ENCODE peak calls at places on chromosomes 6 and 20, in four cellular contexts. V is SK-N-SH, M is neural progenitor cell, D is PC-3. U is an unnamed sample.
A peak's percentile ranks its signal among the peaks of the same experiment; 100 is the strongest.

GRCh38 chr6:42503894-42504293 is 52.2 kb upstream of the TRERF1 start:
- DNase-seq in V (no peak), M (no peak), D (no peak), U (no peak)

GRCh38 chr6:28258877-28259777 is at the start of gene NKAPL:
- DNase-seq in V (no peak), M (no peak), D (no peak), U (peak; percentile 19)

GRCh38 chr6:4358414-4359107 is 223.2 kb upstream of the ECI2 start:
- DNase-seq in V (peak; percentile 25), M (peak; percentile 24), D (peak; percentile 100), U (no peak)

GRCh38 chr20:51562334-51563140 is 20.0 kb upstream of the NFATC2 start:
- DNase-seq in V (peak; percentile 82), M (peak; percentile 83), D (peak; percentile 93), U (no peak)

GRCh38 chr20:23666189-23666588 is 22.6 kb downstream of the CST4 start:
- DNase-seq in V (no peak), M (no peak), D (peak; percentile 25), U (no peak)

GRCh38 chr6:41964201-41964887 is 22.7 kb upstream of the CCND3 start:
- DNase-seq in V (no peak), M (no peak), D (no peak), U (no peak)

GRCh38 chr6:10901751-10902150 is 14.9 kb downstream of the SYCP2L start:
- DNase-seq in V (no peak), M (no peak), D (no peak), U (peak; percentile 84)

GRCh38 chr6:156427345-156427744 is 349.8 kb upstream of the ARID1B start:
- DNase-seq in V (no peak), M (no peak), D (peak; percentile 90), U (no peak)

GRCh38 chr6:44245912-44246662 is 814 bp upstream of the HSP90AB1 start:
- DNase-seq in V (peak; percentile 93), M (peak; percentile 95), D (peak; percentile 78), U (peak; percentile 86)

GRCh38 chr20:52948491-52948890 is 23.7 kb upstream of the TSHZ2 start:
- DNase-seq in V (no peak), M (no peak), D (no peak), U (no peak)

DNA sequence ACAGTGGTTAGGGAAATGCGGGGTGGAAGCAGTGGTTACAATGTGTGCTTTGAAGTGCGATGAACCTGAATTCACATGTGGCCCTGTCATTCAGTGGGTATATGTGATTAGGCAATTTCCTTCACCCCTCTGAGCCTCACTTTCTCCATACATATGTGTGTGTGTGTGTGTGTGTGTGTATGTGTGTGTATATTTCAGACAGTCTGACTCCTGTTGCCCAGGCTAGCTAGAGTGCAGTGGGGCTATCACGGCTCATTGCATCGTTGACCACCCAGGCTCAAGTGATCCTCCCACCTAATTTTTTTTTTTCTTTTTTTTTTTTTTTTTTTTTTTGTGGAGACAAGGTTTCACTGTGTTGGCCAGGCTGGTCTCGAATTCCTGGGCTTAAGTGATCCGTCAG is 6.3 kb downstream of the PPP1R14C start:
- DNase-seq in V (no peak), M (peak; percentile 27), D (no peak), U (no peak)
- H3K9ac ChIP-seq in V (no peak overlapping the region), M (no peak overlapping the region), D (no peak overlapping the region), U (no peak overlapping the region)

DNA sequence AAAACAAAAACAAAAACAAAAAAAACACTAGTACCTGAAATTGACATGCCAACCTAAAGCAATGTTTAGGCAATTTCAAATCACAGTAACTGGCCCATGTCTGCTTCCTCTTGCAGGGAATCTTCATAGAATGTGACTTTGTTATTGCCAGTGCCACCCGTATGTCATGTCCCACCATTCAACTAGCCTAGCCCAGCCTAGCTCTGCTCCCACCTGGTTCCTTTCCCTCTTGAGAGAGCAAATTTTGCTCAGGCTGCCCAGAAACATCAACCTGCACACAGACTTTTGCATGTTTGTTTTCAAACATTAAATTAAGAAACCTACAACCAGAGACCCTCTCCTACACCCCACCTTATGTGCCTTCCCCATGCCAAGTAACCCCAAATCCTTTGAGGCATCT is 124.8 kb upstream of the SLC2A12 start:
- DNase-seq in V (no peak), M (no peak), D (no peak), U (no peak)
- H3F3A ChIP-seq in V (peaks cover 7% of the 10 kb centered on the region), M (peaks cover 37% of the 10 kb centered on the region), D (no peaks in the 10 kb centered on the region), U (peaks cover 15% of the 10 kb centered on the region)

DNA sequence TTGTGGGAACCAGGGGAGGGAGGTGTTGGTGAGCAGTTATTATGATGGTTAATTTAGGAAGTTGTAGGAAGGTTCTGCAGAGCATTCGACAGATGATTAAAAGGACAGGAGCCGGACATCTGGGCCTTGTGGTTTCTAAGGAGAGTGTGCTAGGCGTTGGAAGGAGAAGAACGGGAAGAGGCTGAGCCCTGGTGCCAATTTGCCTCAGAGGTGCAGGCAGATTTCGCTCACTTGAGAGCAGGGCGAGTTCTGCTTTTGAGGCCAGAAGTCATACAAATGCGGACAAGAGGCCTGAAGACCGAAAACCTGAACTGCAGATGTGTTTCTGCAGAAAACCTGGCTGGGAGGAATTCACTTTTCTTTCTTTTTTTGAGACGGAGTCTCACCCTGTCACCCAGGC is 30.5 kb upstream of the RPS6KA2 start:
- DNase-seq in V (no peak), M (no peak), D (no peak), U (no peak)
- H2AFZ ChIP-seq in V (no peak overlapping the region), M (no peak overlapping the region), D (no peak overlapping the region), U (no peak overlapping the region)

DNA sequence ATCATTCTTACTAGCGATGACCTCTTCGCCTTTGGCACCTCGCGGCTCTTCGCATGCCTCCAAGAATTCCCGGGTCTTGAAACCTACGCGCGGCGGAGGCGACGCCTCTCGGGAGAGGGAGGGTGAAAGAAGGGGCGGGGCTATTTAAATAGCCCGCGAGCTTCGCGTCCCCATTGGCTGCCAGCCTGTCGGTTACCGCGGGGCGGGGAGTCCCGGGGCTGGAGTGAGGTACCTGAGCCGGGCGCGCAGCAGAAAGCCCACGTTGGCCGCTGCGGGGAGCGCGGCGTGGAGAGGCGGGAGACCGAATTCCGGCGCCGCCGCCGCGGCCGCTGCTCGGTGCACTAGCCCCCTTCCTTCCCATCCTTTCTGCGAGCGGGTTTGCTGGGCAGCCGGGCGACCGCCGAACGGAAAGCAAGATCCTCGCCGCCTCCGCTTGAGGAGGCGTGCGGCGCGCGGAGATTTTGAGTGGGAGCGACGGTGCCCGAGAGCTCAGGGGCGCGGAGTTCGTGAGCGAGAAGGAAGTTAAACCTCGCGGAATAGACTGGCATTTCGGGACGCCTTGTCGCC is at the start of gene BMP6:
- DNase-seq in V (peak; percentile 90), M (peak; percentile 98), D (peak; percentile 91), U (peak; percentile 90)
- H3K9ac ChIP-seq in V (no peak within 1 kb of the TSS), M (no peak within 1 kb of the TSS), D (no peak within 1 kb of the TSS), U (peak within 1 kb of the TSS; percentile 61)

DNA sequence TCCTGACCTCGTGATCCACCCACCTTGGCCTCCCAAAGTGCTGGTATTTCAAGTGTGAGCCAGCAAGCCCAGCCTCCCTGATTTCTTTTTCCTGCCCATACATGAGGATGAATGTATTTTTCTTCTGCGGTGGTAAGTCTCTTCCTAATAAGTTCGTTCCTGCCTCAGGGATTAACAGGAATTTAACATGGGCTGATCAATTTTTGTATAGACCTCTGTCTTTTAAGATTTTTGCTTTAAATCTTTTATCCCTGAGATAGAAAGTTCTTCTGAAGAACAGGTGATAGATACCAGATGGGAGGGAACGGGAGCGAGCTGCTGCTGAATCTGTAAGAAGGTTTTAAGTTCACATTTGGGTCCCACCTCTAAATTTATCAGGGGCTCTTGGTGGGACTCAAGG is 7.0 kb upstream of the ZNFX1 start:
- DNase-seq in V (no peak), M (no peak), D (no peak), U (no peak)
- H3F3A ChIP-seq in V (peaks cover 100% of the 10 kb centered on the region), M (peaks cover 100% of the 10 kb centered on the region), D (peaks cover 84% of the 10 kb centered on the region), U (peaks cover 22% of the 10 kb centered on the region)

GRCh38 chr6:140731741-140732140 is 1357.3 kb upstream of the CITED2 start:
- DNase-seq in V (no peak), M (no peak), D (no peak), U (no peak)

GRCh38 chr6:140736227-140736626 is 1361.8 kb upstream of the CITED2 start:
- DNase-seq in V (no peak), M (no peak), D (no peak), U (no peak)
- H2AFZ ChIP-seq in V (no peak overlapping the region), M (no peak overlapping the region), D (no peak overlapping the region), U (no peak overlapping the region)

DNA sequence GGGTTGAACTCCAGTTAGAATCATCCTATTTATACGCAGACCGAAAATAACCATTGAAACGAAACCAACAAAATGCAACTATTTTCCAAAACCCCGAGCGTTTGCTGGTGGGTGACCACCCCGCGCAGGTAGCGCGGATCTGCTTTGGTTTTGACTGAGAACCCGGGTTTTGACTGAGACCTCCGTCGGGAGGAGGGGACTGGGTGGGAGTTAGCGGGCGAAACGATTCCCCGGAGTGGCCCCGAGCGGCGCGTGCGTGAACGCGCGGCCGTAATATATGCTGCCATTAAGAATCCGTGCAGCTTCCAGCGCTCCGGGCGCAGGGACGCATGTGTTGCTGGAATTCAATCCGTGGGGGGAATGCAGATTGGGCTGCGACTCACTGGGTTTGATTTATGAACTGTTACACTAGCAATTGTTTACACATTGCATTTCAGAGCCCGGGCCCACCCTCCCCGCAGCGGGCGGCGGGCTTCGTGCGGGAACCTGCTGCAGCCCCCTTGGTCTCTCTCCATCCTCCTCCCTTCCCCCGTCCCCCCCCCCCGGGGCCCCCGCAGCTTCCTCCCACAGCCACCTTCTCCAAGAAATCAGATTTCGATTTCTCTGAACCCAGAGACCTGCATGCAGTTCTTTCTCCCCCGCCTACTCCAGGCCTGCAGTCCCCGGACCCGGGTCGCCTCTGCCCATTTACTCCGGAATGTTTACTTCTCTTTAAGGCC is 9.9 kb downstream of the NRN1 start:
- DNase-seq in V (peak; percentile 77), M (peak; percentile 66), D (no peak), U (no peak)
- H3K9ac ChIP-seq in V (peak overlapping the region; percentile 54), M (no peak overlapping the region), D (no peak overlapping the region), U (peak overlapping the region; percentile 50)

U was measured in MM.1S.